ENCODE peak calls at places on chromosomes 13 and 19, in seven cellular contexts. T, O, U, C, R, M and B are unnamed samples.

GRCh38 chr13:98397221-98397620 is 179.7 kb downstream of the STK24 start:
- DNase-seq in T (no peak), R (no peak), O (peak), M (no peak), C (no peak), U (no peak), B (peak)

GRCh38 chr13:71312923-71313322 is 554.1 kb downstream of the DACH1 start:
- DNase-seq in U (no peak), R (no peak), C (no peak), M (no peak), T (no peak), O (no peak), B (no peak)

GRCh38 chr13:107827840-107828549 is 387.3 kb downstream of the LIG4 start:
- DNase-seq in M (no peak), C (no peak), O (no peak), T (no peak), R (no peak), U (no peak), B (no peak)

GRCh38 chr13:36323951-36324566 is 22.1 kb downstream of the SPART start:
- DNase-seq in O (peak), U (no peak), R (peak), C (peak), M (no peak), T (no peak), B (peak)

GRCh38 chr19:33823341-33823740 is 26.7 kb downstream of the KCTD15 start:
- DNase-seq in M (peak), U (no peak), C (no peak), T (no peak), R (no peak), O (no peak), B (no peak)

GRCh38 chr13:86563308-86563707 is 764.1 kb upstream of the SLITRK6 start:
- DNase-seq in C (no peak), M (no peak), U (no peak), T (no peak), R (no peak), O (peak), B (peak)

GRCh38 chr19:5621945-5622464 is 571 bp downstream of the SAFB2 start:
- DNase-seq in T (no peak), R (no peak), M (peak), O (no peak), C (peak), U (no peak), B (no peak)

GRCh38 chr19:42401365-42402303 is 11.5 kb upstream of the CNFN start:
- DNase-seq in T (peak), R (peak), C (peak), O (peak), M (peak), U (peak), B (peak)

GRCh38 chr13:102405499-102406079 is 3.7 kb upstream of the FGF14 start:
- DNase-seq in T (peak), U (peak), R (no peak), M (no peak), C (peak), O (peak), B (peak)

GRCh38 chr19:10344780-10345179 is 5.4 kb upstream of the ICAM3 start:
- DNase-seq in U (no peak), M (no peak), O (peak), R (peak), C (no peak), T (no peak), B (no peak)

GRCh38 chr13:49904729-49905456 is 31.2 kb downstream of the SPRYD7 start:
- DNase-seq in C (no peak), R (peak), T (no peak), U (no peak), O (no peak), M (no peak), B (no peak)

GRCh38 chr13:28429685-28430290 is 65.1 kb downstream of the FLT1 start:
- DNase-seq in R (no peak), M (no peak), O (peak), T (peak), U (no peak), C (peak), B (peak)

GRCh38 chr13:81305928-81306327 is 965.0 kb upstream of the SPRY2 start:
- DNase-seq in O (no peak), T (no peak), C (no peak), R (no peak), M (no peak), U (no peak), B (no peak)

GRCh38 chr13:62185631-62186256 is 770.1 kb upstream of the PCDH20 start:
- DNase-seq in U (peak), R (no peak), O (no peak), M (no peak), C (peak), T (peak), B (no peak)

GRCh38 chr13:73141292-73141771 is 82.5 kb downstream of the KLF5 start:
- DNase-seq in O (peak), U (peak), T (no peak), M (no peak), C (no peak), R (no peak), B (peak)

GRCh38 chr19:11736696-11737095 is 2.0 kb downstream of the ZNF823 start:
- DNase-seq in T (no peak), R (peak), O (peak), C (peak), M (no peak), U (no peak), B (peak)

GRCh38 chr13:95233026-95233635 is 68.1 kb downstream of the ABCC4 start:
- DNase-seq in U (no peak), O (no peak), C (no peak), R (no peak), M (no peak), T (no peak), B (no peak)

GRCh38 chr19:43575156-43575950 is at the start of the genes PINLYP and XRCC1:
- DNase-seq in C (peak), U (peak), R (peak), T (peak), M (peak), O (peak), B (peak)

GRCh38 chr13:36275190-36276002 is 22.2 kb downstream of the CCDC169 start:
- DNase-seq in O (peak), C (peak), M (no peak), U (peak), T (no peak), R (peak), B (peak)

GRCh38 chr13:105031306-105031705 is 1504.2 kb downstream of the EFNB2 start:
- DNase-seq in T (no peak), C (no peak), U (no peak), R (no peak), O (no peak), M (no peak), B (no peak)

GRCh38 chr19:48835734-48836088 is 580 bp downstream of the HSD17B14 start:
- DNase-seq in R (peak), O (peak), T (peak), U (peak), M (peak), C (peak), B (peak)

GRCh38 chr19:903266-903797 is 9.7 kb downstream of the R3HDM4 start:
- DNase-seq in T (no peak), R (no peak), C (no peak), M (no peak), O (peak), U (no peak), B (no peak)

GRCh38 chr19:6041071-6041470 is 63.1 kb upstream of the RANBP3 start:
- DNase-seq in M (peak), C (no peak), R (no peak), U (no peak), O (no peak), T (no peak), B (no peak)

GRCh38 chr19:7888145-7888825 is at the start of gene LRRC8E:
- DNase-seq in R (peak), U (peak), T (peak), O (peak), C (peak), M (peak), B (peak)

GRCh38 chr13:52025475-52026245 is 1.2 kb downstream of the UTP14C start:
- DNase-seq in R (no peak), M (no peak), T (peak), U (no peak), O (no peak), C (peak), B (no peak)

GRCh38 chr13:52029569-52029968 is 5.1 kb downstream of the UTP14C start:
- DNase-seq in T (no peak), C (no peak), O (no peak), M (no peak), U (no peak), R (no peak), B (no peak)

GRCh38 chr13:52024481-52024880 is at the start of gene UTP14C:
- DNase-seq in C (no peak), O (no peak), U (no peak), T (no peak), R (no peak), M (no peak), B (no peak)

GRCh38 chr13:52027832-52028231 is 3.3 kb downstream of the UTP14C start:
- DNase-seq in U (no peak), O (no peak), M (no peak), C (no peak), R (no peak), T (no peak), B (no peak)

GRCh38 chr13:52026246-52026626 is 1.7 kb downstream of the UTP14C start:
- DNase-seq in U (no peak), O (no peak), R (no peak), M (peak), T (peak), C (peak), B (no peak)
- H3K23ac ChIP-seq in U (no peak), O (no peak), R (no peak), M (no peak), T (no peak), C (no peak), B (no peak)

GRCh38 chr13:67125681-67126080 is 104.5 kb downstream of the PCDH9 start:
- DNase-seq in U (no peak), O (no peak), M (no peak), T (no peak), C (no peak), R (no peak), B (no peak)

GRCh38 chr13:67130444-67130843 is 99.7 kb downstream of the PCDH9 start:
- DNase-seq in T (no peak), M (no peak), C (no peak), R (no peak), U (no peak), O (no peak), B (no peak)

GRCh38 chr13:67131393-67131792 is 98.7 kb downstream of the PCDH9 start:
- DNase-seq in O (no peak), R (no peak), U (no peak), T (no peak), C (no peak), M (no peak), B (no peak)

GRCh38 chr13:67123165-67123564 is 107.0 kb downstream of the PCDH9 start:
- DNase-seq in R (no peak), O (no peak), T (no peak), C (no peak), U (no peak), M (no peak), B (no peak)

GRCh38 chr13:67128148-67128547 is 102.0 kb downstream of the PCDH9 start:
- DNase-seq in T (no peak), C (no peak), R (no peak), O (no peak), U (no peak), M (no peak), B (no peak)
- H3K23ac ChIP-seq in T (no peak), C (no peak), R (no peak), O (no peak), U (no peak), M (no peak), B (no peak)

DNA sequence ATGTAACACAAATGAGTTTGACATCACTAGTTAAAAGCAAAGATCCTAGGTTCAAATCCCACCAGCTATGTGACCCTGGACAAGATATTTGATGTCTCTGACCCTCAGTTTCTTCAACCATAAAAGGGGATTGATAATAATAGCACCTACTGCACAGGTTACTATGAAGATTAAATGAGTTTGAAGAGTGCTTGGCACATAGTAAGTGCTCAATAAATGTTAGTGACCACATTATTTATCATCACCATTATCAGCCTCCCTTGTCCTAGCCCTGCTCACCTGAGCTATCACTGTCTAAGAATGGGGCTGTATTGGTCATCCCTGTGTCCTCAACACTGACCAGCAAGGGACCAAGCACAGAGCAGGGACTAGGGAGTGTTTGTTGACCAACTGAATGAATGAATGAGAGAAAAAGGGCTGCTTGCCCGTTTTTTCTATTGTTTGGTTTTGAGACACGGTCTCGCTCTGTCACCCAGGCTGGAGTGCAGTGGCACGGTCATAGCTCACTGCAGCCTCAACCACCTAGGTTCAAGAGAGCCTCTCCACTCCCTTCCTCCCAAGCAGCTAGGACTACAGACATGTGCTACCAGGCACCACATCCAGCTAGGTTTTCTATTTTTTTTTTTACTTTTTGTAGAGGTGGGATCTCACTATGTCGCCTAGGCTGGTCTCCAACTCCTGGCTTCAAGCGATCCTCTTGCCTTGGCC is 26.6 kb upstream of the DACT3 start:
- DNase-seq in R (no peak), O (no peak), C (no peak), U (no peak), T (no peak), M (no peak), B (no peak)
- H3K23ac ChIP-seq in R (no peak), O (no peak), C (no peak), U (no peak), T (no peak), M (no peak), B (no peak)

GRCh38 chr19:19296953-19297689 is 23.2 kb downstream of the SUGP1 start:
- DNase-seq in O (no peak), M (no peak), T (no peak), U (no peak), C (no peak), R (no peak), B (no peak)

GRCh38 chr19:19294914-19295313 is 21.8 kb upstream of the TM6SF2 start:
- DNase-seq in M (no peak), R (no peak), T (no peak), U (no peak), O (no peak), C (no peak), B (no peak)

GRCh38 chr19:19297759-19298158 is 22.6 kb downstream of the SUGP1 start:
- DNase-seq in R (no peak), C (no peak), U (no peak), O (no peak), T (no peak), M (no peak), B (no peak)

DNA sequence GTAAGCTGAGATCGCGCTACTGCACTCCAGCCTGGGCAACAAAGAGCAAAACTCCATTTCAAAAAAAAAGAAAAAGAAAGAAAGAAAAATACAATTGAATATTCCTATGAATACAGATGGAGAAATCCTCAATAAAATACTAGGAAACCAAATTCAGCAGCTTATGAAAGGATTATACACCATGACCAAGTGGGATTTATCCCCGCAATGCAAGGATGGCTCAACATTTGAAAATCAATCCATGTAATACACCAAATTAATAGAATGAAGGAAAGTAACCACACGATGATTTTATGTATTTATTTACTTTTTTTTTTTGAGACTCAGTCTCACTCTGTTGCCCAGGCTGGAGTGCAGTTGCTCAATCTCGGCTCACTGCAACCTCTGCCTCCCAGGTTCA is 19.5 kb upstream of the TM6SF2 start:
- DNase-seq in C (no peak), M (no peak), U (no peak), R (no peak), O (no peak), T (no peak), B (no peak)
- H3K23ac ChIP-seq in C (no peak), M (no peak), U (no peak), R (no peak), O (no peak), T (no peak), B (no peak)

GRCh38 chr13:74253161-74253560 is 119.0 kb upstream of the KLF12 start:
- DNase-seq in R (no peak), O (no peak), U (no peak), M (no peak), T (no peak), C (no peak), B (no peak)
- H3K23ac ChIP-seq in R (no peak), O (no peak), U (no peak), M (no peak), T (no peak), C (no peak), B (no peak)

DNA sequence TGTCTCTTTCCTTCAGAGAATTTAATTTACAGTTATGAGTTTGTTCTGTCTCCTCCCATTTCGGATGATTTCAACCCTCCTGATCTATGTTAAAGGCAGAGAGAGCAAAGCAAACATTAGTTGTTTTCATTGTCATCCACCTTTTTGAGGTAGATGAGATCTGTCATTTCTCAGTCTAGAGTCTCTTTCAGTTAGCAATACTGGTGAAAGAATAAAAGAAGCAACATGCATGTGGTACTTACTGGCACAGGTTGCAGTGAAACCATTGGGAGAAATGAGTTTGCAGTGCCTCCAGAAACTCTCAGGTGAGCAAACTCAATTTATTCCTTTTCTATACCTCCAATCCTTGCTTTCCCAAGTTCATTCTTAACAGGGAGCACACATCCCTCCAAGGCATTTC is 99.4 kb downstream of the RBM26 start:
- DNase-seq in U (no peak), M (no peak), T (no peak), O (no peak), R (no peak), C (no peak), B (no peak)
- H3K23ac ChIP-seq in U (no peak), M (no peak), T (no peak), O (no peak), R (no peak), C (no peak), B (no peak)

GRCh38 chr19:49857834-49858590 is 7.1 kb downstream of the PTOV1 start:
- DNase-seq in R (no peak), M (no peak), U (no peak), C (no peak), O (no peak), T (no peak), B (no peak)
- H3K23ac ChIP-seq in R (no peak), M (no peak), U (peak), C (no peak), O (no peak), T (no peak), B (peak)

GRCh38 chr19:3752492-3752891 is 9.0 kb downstream of the APBA3 start:
- DNase-seq in U (no peak), R (no peak), T (no peak), M (no peak), C (no peak), O (no peak), B (no peak)
- H3K23ac ChIP-seq in U (peak), R (no peak), T (no peak), M (no peak), C (no peak), O (no peak), B (no peak)

GRCh38 chr13:26379831-26380230 is 125.9 kb downstream of the CDK8 start:
- DNase-seq in U (no peak), R (peak), M (no peak), O (no peak), C (peak), T (no peak), B (no peak)

GRCh38 chr13:26380930-26381329 is 127.0 kb downstream of the CDK8 start:
- DNase-seq in T (no peak), M (no peak), O (no peak), U (no peak), R (no peak), C (no peak), B (no peak)

GRCh38 chr13:26382843-26383242 is 128.9 kb downstream of the CDK8 start:
- DNase-seq in M (no peak), O (no peak), U (no peak), C (no peak), R (no peak), T (no peak), B (no peak)

GRCh38 chr13:26386026-26386425 is 132.1 kb downstream of the CDK8 start:
- DNase-seq in M (no peak), T (no peak), U (no peak), R (no peak), C (no peak), O (no peak), B (peak)

GRCh38 chr13:26384587-26384986 is 130.7 kb downstream of the CDK8 start:
- DNase-seq in R (no peak), M (no peak), U (no peak), O (no peak), C (no peak), T (no peak), B (no peak)
- H3K23ac ChIP-seq in R (no peak), M (no peak), U (no peak), O (no peak), C (no peak), T (no peak), B (no peak)

GRCh38 chr13:114249062-114249461 is 14.4 kb downstream of the CDC16 start:
- DNase-seq in U (no peak), C (no peak), R (no peak), O (no peak), M (peak), T (no peak), B (no peak)
- H3K23ac ChIP-seq in U (no peak), C (no peak), R (no peak), O (no peak), M (no peak), T (no peak), B (no peak)